ENCODE peak calls at places on chromosome 2, in seven cellular contexts. I is PC-3, H is body of pancreas, D is GM12878, A is fibroblast of lung, P is neuronal stem cell, Q is esophagus squamous epithelium. Y is an unnamed sample.

GRCh38 chr2:173874899-173875247 is 90.3 kb downstream of the SP3 start:
- DNase-seq in I (no peak), H (no peak), D (peak; percentile 84), A (no peak), P (no peak), Q (no peak), Y (no peak)

GRCh38 chr2:158745067-158745865 is 49.9 kb upstream of the DAPL1 start:
- DNase-seq in I (peak; percentile 76), H (peak; percentile 65), D (no peak), A (peak; percentile 78), P (peak; percentile 63), Q (no peak), Y (no peak)

GRCh38 chr2:101106453-101107181 is 44.6 kb downstream of the TBC1D8 start:
- DNase-seq in I (no peak), H (peak; percentile 71), D (no peak), A (peak; percentile 72), P (no peak), Q (no peak), Y (no peak)

GRCh38 chr2:10382313-10383061 is 65.6 kb downstream of the ODC1 start:
- DNase-seq in I (no peak), H (no peak), D (peak; percentile 60), A (no peak), P (no peak), Q (peak; percentile 4), Y (no peak)

GRCh38 chr2:183490930-183491329 is 366.7 kb downstream of the NUP35 start:
- DNase-seq in I (peak; percentile 62), H (no peak), D (no peak), A (peak; percentile 4), P (no peak), Q (no peak), Y (no peak)

GRCh38 chr2:105287692-105288091 is 41.8 kb downstream of the TGFBRAP1 start:
- DNase-seq in I (peak; percentile 47), H (peak; percentile 47), D (peak; percentile 4), A (peak; percentile 45), P (peak; percentile 11), Q (no peak), Y (no peak)

GRCh38 chr2:162293122-162293781 is 25.2 kb downstream of the IFIH1 start:
- DNase-seq in I (peak; percentile 57), H (peak; percentile 16), D (no peak), A (no peak), P (no peak), Q (no peak), Y (no peak)

GRCh38 chr2:43188561-43189386 is 37.6 kb downstream of the ZFP36L2 start:
- DNase-seq in I (no peak), H (no peak), D (no peak), A (no peak), P (no peak), Q (no peak), Y (no peak)

GRCh38 chr2:2886934-2887333 is 490.7 kb downstream of the EIPR1 start:
- DNase-seq in I (no peak), H (no peak), D (no peak), A (no peak), P (no peak), Q (no peak), Y (no peak)

GRCh38 chr2:229160180-229160579 is 110.9 kb downstream of the PID1 start:
- DNase-seq in I (no peak), H (peak; percentile 81), D (no peak), A (no peak), P (no peak), Q (no peak), Y (no peak)

DNA sequence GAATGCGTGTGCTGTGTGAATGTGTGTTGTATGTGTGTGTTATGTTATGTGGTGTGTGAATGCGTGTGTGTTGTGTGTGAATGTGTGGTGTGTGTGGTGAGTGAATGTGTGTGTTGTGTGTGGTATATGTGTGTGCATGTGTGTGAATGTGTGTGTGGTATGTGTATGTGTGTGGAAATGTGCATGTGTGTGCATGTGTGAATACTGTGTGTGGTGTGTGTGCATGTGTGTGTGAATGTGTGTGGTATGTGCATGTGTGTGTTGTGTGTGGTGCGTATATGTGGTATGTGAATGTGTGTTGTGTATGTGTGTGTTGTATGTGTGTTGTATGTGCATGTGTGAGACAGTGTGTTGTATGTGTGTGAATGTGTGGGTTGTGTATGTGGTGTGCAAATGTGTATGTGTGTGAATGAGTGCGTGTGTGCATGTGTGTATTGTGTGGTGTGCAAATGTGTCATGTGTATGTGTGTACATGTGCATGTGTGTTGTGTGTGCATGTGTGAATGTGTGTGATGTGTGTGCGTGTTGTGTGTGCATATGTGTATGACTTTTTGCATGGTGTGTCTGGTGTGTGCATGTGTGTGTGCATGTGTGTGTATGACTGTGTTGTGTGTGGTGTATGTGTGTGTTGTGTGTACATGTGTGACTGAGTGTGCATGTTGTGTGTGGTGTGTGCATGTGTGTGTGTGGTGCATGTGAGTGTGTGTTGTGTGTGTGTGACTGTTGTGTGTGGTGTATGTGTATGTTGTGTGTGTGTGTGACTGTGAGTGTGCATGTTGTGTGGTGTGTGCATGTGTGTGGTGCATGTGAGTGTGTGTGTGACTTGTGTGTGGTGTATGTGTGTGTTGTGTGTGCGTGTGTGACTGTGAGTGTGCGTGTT is 268.2 kb downstream of the DCDC2C start:
- DNase-seq in I (no peak), H (no peak), D (no peak), A (no peak), P (no peak), Q (no peak), Y (no peak)
- H3K4me1 ChIP-seq in I (no peaks in the 10 kb centered on the region), H (no peaks in the 10 kb centered on the region), D (no peaks in the 10 kb centered on the region), A (no peaks in the 10 kb centered on the region), P (peaks cover 7% of the 10 kb centered on the region), Q (no peaks in the 10 kb centered on the region), Y (no peaks in the 10 kb centered on the region)

DNA sequence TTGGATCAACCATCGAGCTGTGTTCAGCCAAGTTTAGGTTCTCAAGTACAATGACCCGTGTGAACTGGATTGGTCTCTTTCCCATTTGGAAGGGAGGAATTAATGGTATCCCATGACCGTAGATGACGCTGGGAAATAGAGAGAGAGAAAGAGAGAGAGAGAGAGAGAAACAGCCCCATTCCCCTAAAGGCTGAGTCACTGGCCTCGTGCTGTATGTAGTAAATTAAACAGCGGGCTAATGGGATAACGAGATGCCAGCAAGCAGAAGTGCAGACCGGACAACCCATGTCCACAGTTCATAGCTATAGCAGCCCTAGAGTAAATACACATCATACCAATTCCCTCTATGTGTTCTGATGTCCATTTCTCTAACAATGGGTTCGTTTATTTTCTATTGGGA is 99.6 kb downstream of the BCL11A start:
- DNase-seq in I (no peak), H (no peak), D (no peak), A (no peak), P (no peak), Q (no peak), Y (no peak)
- H3K4me3 ChIP-seq in I (no peak overlapping the region), H (no peak overlapping the region), D (no peak overlapping the region), A (no peak overlapping the region), P (no peak overlapping the region), Q (no peak overlapping the region), Y (no peak overlapping the region)

DNA sequence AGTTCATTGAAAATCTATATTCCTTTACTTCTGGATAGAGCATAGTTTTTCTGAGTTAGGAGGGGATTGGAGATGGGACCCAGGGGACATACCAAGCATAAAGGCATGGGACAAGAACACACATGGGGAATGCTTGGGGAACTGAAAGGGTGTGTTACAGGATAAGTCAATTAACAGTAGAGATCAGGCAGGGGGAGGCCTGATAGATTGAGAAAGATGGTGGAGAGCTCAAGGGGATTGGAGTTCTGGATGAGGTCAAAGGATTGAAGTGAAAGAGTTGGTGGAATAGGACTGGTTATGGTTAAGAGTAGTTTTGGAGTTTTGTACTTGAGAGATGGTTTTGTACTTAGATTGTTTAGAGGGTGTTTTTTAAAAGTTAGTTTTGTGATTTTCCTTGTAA is 16.1 kb downstream of the ACSL3 start:
- DNase-seq in I (no peak), H (no peak), D (no peak), A (no peak), P (no peak), Q (no peak), Y (no peak)
- H3K4me1 ChIP-seq in I (peaks cover 42% of the 10 kb centered on the region), H (peaks cover 20% of the 10 kb centered on the region), D (no peaks in the 10 kb centered on the region), A (no peaks in the 10 kb centered on the region), P (peaks cover 3% of the 10 kb centered on the region), Q (peaks cover 14% of the 10 kb centered on the region), Y (peaks cover 4% of the 10 kb centered on the region)

GRCh38 chr2:217939220-217939619 is 63.6 kb downstream of the TNS1 start:
- DNase-seq in I (no peak), H (no peak), D (no peak), A (no peak), P (no peak), Q (no peak), Y (no peak)
- H3K4me3 ChIP-seq in I (no peak overlapping the region), H (no peak overlapping the region), D (no peak overlapping the region), A (no peak overlapping the region), P (no peak overlapping the region), Q (no peak overlapping the region), Y (peak overlapping the region; percentile 81)

Y was measured in ascending aorta.